ENCODE peak calls at places on chromosomes 1 and 21, in eight cellular contexts. T is brain microvascular endothelial cell, P is AG10803, V is adrenal gland, G is cardiac muscle cell, W is ovary, I is thoracic aorta, D is GM06990. C is an unnamed sample.

GRCh38 chr1:55725378-55725777 is 510.2 kb upstream of the USP24 start:
- DNase-seq in T (peak), P (no peak), V (no peak), G (peak), W (no peak), I (no peak), D (no peak), C (peak)

GRCh38 chr1:187696092-187696491 is 867.3 kb downstream of the PLA2G4A start:
- DNase-seq in T (no peak), P (no peak), V (no peak), G (peak), W (no peak), I (no peak), D (no peak), C (no peak)

GRCh38 chr1:18575620-18576019 is 55.0 kb upstream of the PAX7 start:
- DNase-seq in T (peak), P (peak), V (peak), G (peak), W (peak), I (no peak), D (no peak), C (no peak)

GRCh38 chr21:39776589-39776988 is 31.6 kb downstream of the IGSF5 start:
- DNase-seq in T (no peak), P (peak), V (no peak), G (peak), W (no peak), I (no peak), D (no peak), C (no peak)

GRCh38 chr1:157377216-157377821 is 175.0 kb downstream of the FCRL5 start:
- DNase-seq in T (peak), P (peak), V (peak), G (peak), W (no peak), I (no peak), D (no peak), C (peak)

GRCh38 chr1:50060279-50060678 is 36.5 kb upstream of the AGBL4 start:
- DNase-seq in T (no peak), P (no peak), V (peak), G (no peak), W (no peak), I (no peak), D (no peak), C (no peak)

GRCh38 chr1:159752135-159752580 is 28.6 kb upstream of the DUSP23 start:
- DNase-seq in T (no peak), P (peak), V (peak), G (peak), W (peak), I (peak), D (no peak), C (peak)

GRCh38 chr21:38159355-38159754 is 97.4 kb upstream of the KCNJ15 start:
- DNase-seq in T (peak), P (peak), V (peak), G (peak), W (peak), I (peak), D (no peak), C (peak)

GRCh38 chr21:42474043-42474831 is 21.8 kb downstream of the RSPH1 start:
- DNase-seq in T (no peak), P (no peak), V (no peak), G (peak), W (no peak), I (no peak), D (peak), C (no peak)

GRCh38 chr1:29142714-29143113 is 19.0 kb upstream of the TMEM200B start:
- DNase-seq in T (no peak), P (no peak), V (no peak), G (no peak), W (no peak), I (no peak), D (no peak), C (no peak)

GRCh38 chr1:222387020-222387816 is 160.7 kb downstream of the HHIPL2 start:
- DNase-seq in T (no peak), P (no peak), V (no peak), G (peak), W (no peak), I (no peak), D (no peak), C (no peak)

GRCh38 chr1:3433596-3434320 is 20.7 kb upstream of the ARHGEF16 start:
- DNase-seq in T (no peak), P (no peak), V (no peak), G (no peak), W (no peak), I (no peak), D (no peak), C (no peak)

GRCh38 chr21:26136686-26137085 is 33.9 kb downstream of the APP start:
- DNase-seq in T (no peak), P (no peak), V (no peak), G (no peak), W (no peak), I (no peak), D (peak), C (no peak)

GRCh38 chr1:1335792-1336248 is 4.7 kb downstream of the TAS1R3 start:
- DNase-seq in T (no peak), P (no peak), V (no peak), G (no peak), W (no peak), I (no peak), D (no peak), C (no peak)

GRCh38 chr1:1629430-1630190 is 2.4 kb upstream of the MMP23B start:
- DNase-seq in T (no peak), P (no peak), V (no peak), G (no peak), W (no peak), I (no peak), D (peak), C (no peak)

GRCh38 chr1:225712391-225712790 is 59.5 kb upstream of the ENAH start:
- DNase-seq in T (no peak), P (peak), V (no peak), G (peak), W (no peak), I (no peak), D (no peak), C (peak)

GRCh38 chr1:70866522-70867256 is 180.9 kb downstream of the PTGER3 start:
- DNase-seq in T (no peak), P (no peak), V (peak), G (no peak), W (no peak), I (no peak), D (no peak), C (no peak)

GRCh38 chr1:60222492-60223369 is 149.2 kb upstream of the C1orf87 start:
- DNase-seq in T (no peak), P (no peak), V (no peak), G (no peak), W (no peak), I (no peak), D (no peak), C (no peak)

GRCh38 chr1:41805771-41806471 is 112.8 kb downstream of the HIVEP3 start:
- DNase-seq in T (no peak), P (no peak), V (no peak), G (no peak), W (no peak), I (no peak), D (no peak), C (no peak)

GRCh38 chr1:204001166-204001901 is 71.6 kb upstream of the SOX13 start:
- DNase-seq in T (no peak), P (no peak), V (no peak), G (no peak), W (no peak), I (no peak), D (no peak), C (no peak)

GRCh38 chr21:41610042-41610839 is 102.3 kb upstream of the TMPRSS2 start:
- DNase-seq in T (peak), P (peak), V (peak), G (peak), W (peak), I (no peak), D (no peak), C (peak)

GRCh38 chr1:53896673-53897229 is 2.8 kb downstream of the DIO1 start:
- DNase-seq in T (no peak), P (peak), V (peak), G (peak), W (no peak), I (no peak), D (no peak), C (peak)

GRCh38 chr1:217718873-217719272 is 87.7 kb downstream of the SPATA17 start:
- DNase-seq in T (peak), P (peak), V (no peak), G (no peak), W (no peak), I (no peak), D (no peak), C (no peak)
- TF ChIP-seq CTCF in T (peak), P (no peak), V (no peak), G (no peak), W (no peak), I (no peak), D (no peak), C (no peak)

GRCh38 chr1:36884801-36885200 is 149.5 kb downstream of the GRIK3 start:
- DNase-seq in T (no peak), P (no peak), V (no peak), G (no peak), W (no peak), I (no peak), D (no peak), C (no peak)
- H3K4me3 ChIP-seq in T (no peak), P (no peak), V (no peak), G (no peak), W (no peak), I (no peak), D (no peak), C (no peak)

DNA sequence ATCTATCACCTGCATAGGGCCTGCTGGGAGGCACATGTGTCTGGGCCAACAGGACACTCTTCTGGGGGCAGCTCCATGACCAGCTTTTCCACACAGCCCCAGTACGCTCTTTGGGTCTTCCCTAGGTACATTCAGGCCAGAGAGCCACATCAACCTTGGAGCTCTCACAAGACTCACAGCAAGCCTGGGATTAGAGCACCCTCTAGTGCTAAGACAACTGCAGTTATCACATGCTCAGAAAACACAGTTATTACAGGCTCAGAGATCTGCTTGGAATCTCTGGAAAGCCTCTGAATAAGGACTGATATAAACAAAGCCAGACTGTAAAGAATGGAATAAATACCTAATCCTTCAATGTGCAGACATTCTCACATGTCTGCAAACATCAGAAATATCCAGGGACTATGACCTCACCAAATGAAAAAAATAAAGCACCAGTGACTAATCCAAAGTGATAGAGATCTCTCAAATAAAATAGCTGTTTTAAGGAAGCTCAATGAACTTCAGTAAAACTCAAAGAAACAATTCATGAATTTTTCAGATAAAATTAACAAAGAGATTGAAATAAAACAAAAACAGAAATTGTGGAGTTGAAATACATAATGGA is 563.9 kb upstream of the NR5A2 start:
- DNase-seq in T (peak), P (peak), V (peak), G (peak), W (no peak), I (no peak), D (peak), C (peak)
- TF ChIP-seq CTCF in T (peak), P (peak), V (no peak), G (peak), W (no peak), I (no peak), D (peak), C (peak)

GRCh38 chr1:183588827-183589226 is 1.4 kb downstream of the NCF2 start:
- DNase-seq in T (no peak), P (no peak), V (no peak), G (no peak), W (no peak), I (no peak), D (no peak), C (no peak)
- H3K4me3 ChIP-seq in T (no peak), P (no peak), V (no peak), G (no peak), W (no peak), I (peak), D (peak), C (no peak)

GRCh38 chr1:180501865-180502360 is 464 bp downstream of the ACBD6 start:
- DNase-seq in T (no peak), P (no peak), V (no peak), G (no peak), W (no peak), I (no peak), D (no peak), C (no peak)
- TF ChIP-seq CTCF in T (no peak), P (no peak), V (no peak), G (no peak), W (no peak), I (no peak), D (no peak), C (no peak)

DNA sequence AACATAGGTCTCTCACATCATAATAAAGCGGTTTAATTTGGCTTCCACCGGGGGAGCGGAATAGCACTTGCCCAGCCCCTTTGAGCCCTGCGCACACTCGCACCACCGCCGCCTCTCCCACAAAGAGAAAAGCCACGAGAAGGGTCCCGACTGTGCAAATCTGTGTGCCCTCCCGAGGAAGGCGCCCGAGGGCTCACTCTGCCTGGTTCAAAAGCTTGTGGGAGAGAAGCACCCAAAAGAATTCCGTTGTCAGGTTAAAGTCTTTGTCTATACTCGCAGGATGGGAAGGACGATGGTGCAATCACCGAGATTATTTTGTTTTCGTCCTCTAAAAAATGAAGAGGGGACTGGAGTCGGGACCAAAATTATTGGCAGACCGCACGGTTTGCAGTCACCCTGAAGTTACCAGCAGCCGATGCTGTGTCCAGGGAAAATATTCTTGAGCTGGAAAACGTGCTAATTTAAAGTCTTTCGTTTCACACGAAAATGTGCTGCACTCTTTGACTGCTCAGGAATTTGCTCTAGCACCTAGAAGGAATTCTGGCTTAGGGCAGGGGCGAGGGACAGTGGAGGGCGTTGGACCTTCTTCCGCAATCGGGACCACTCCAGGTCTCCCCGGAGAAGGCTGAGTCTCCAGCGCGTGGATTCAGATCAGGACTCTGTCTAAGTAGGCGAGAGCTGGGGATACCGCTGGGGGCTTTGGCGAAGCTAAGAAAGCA is 6.6 kb upstream of the SIM2 start:
- DNase-seq in T (no peak), P (no peak), V (no peak), G (no peak), W (no peak), I (no peak), D (no peak), C (no peak)
- H3K4me3 ChIP-seq in T (no peak), P (no peak), V (no peak), G (no peak), W (no peak), I (no peak), D (no peak), C (no peak)

GRCh38 chr1:78334114-78334513 is 156.7 kb upstream of the PTGFR start:
- DNase-seq in T (no peak), P (no peak), V (no peak), G (no peak), W (no peak), I (no peak), D (no peak), C (no peak)

GRCh38 chr1:78331799-78332198 is 159.0 kb upstream of the PTGFR start:
- DNase-seq in T (no peak), P (no peak), V (no peak), G (no peak), W (no peak), I (no peak), D (no peak), C (no peak)

GRCh38 chr1:78334952-78335351 is 155.8 kb upstream of the PTGFR start:
- DNase-seq in T (no peak), P (peak), V (no peak), G (peak), W (no peak), I (no peak), D (no peak), C (peak)

GRCh38 chr1:78329475-78329874 is 161.3 kb upstream of the PTGFR start:
- DNase-seq in T (no peak), P (no peak), V (no peak), G (no peak), W (no peak), I (no peak), D (no peak), C (no peak)

GRCh38 chr1:78333426-78334012 is 157.3 kb upstream of the PTGFR start:
- DNase-seq in T (peak), P (peak), V (peak), G (peak), W (no peak), I (no peak), D (peak), C (peak)
- TF ChIP-seq CTCF in T (peak), P (peak), V (peak), G (peak), W (peak), I (peak), D (peak), C (peak)

GRCh38 chr1:77831566-77831965 is 52.1 kb downstream of the MIGA1 start:
- DNase-seq in T (peak), P (no peak), V (no peak), G (peak), W (no peak), I (no peak), D (no peak), C (peak)

GRCh38 chr1:77831976-77832695 is 52.7 kb downstream of the MIGA1 start:
- DNase-seq in T (peak), P (peak), V (no peak), G (peak), W (no peak), I (no peak), D (no peak), C (peak)

GRCh38 chr1:77832889-77833288 is 53.4 kb downstream of the MIGA1 start:
- DNase-seq in T (peak), P (peak), V (peak), G (peak), W (no peak), I (no peak), D (no peak), C (peak)

GRCh38 chr1:77834771-77835334 is 53.6 kb upstream of the NEXN start:
- DNase-seq in T (peak), P (peak), V (no peak), G (peak), W (no peak), I (no peak), D (no peak), C (peak)

GRCh38 chr1:77833521-77834100 is 54.2 kb downstream of the MIGA1 start:
- DNase-seq in T (peak), P (no peak), V (no peak), G (peak), W (no peak), I (no peak), D (no peak), C (no peak)
- H3K4me3 ChIP-seq in T (no peak), P (no peak), V (no peak), G (no peak), W (no peak), I (peak), D (no peak), C (no peak)

DNA sequence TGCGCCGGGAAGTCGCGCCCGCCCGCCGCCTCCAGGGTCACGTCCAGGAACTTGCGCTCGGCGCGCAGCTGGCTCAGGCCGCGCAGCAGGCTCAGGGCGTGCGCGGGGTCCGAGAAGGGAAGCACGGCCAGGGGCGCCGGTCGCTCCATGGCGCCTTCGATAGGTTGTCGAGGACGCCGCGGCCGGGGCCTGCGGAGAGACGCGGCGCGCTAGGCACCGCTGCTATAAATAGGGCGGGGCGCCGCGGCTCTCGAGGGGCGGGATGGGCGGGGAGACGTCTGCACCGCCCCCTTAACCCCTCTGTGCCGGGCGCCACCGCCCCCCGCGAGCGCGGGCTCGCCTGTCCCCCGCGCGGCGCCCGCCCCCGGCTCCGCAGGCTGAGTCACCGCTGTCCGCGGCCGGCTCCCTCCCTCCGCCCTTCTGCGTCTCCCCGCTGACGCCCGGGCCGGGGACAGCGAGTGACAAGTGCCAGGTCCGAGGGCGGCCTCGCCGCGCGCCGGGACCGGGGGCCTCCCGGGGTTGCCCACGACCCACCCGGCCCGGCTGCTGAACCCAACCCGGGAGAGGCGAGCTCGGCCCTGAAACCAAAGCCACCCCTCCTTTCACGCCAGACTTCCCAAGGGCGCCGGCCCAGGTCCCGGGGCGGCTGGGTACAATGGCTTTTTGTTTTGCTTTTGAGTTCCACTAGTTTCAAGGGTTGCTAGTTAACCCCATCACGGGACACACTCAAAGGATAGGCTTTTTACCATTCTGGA is at the start of gene KLHL21:
- DNase-seq in T (peak), P (peak), V (peak), G (peak), W (peak), I (peak), D (peak), C (peak)
- TF ChIP-seq CTCF in T (no peak), P (no peak), V (no peak), G (no peak), W (no peak), I (no peak), D (no peak), C (no peak)

DNA sequence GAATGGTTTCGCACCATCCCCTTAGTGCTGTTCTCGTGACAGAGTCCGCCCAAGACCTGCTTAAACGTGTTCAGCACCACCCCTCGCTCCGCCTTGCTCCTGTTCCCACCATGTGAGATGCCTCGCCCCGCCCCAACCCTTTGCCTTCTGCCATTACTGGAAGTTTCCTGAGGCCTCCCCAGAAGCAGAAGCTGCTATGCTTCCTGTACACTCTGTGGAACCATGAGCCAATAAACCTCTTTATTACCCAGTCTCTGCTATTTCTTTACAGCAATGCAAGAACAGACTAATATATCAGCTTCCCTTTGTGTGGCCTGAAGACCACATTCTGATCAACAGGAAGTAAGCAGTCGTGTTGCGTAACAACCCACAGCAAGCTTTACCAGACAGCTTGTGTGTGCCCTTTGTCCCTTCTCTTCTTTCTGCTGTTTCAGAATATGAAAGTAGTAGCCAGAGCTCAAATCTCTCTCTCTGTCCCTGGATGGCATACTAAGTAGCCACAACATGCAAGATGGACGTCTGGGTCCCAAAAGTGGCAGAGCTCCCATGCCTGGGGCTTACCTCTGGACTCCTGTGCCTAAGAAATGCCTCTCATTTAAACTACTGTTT is 14.1 kb downstream of the HENMT1 start:
- DNase-seq in T (peak), P (peak), V (peak), G (peak), W (peak), I (peak), D (peak), C (peak)
- H3K4me3 ChIP-seq in T (no peak), P (no peak), V (no peak), G (no peak), W (no peak), I (peak), D (no peak), C (no peak)

C was measured in fibroblast of the aortic adventitia.